ENCODE peak calls at places on chromosomes 3 and 15, in four cellular contexts. K is right cardiac atrium, L is Peyer's patch, Q is PC-9. I is an unnamed sample.
A peak's percentile ranks its signal among the peaks of the same experiment; 100 is the strongest.

GRCh38 chr3:10119376-10119775 is 3.9 kb downstream of the BRK1 start:
- DNase-seq in K (no peak), L (no peak), Q (no peak), I (no peak)

GRCh38 chr3:126181398-126181725 is 976 bp upstream of the ALDH1L1 start:
- DNase-seq in K (no peak), L (no peak), Q (peak; percentile 59), I (no peak)

GRCh38 chr15:73515520-73515919 is 72.6 kb downstream of the REC114 start:
- DNase-seq in K (no peak), L (no peak), Q (no peak), I (no peak)

GRCh38 chr15:67825880-67826716 is 789 bp downstream of the SKOR1 start:
- DNase-seq in K (peak; percentile 33), L (no peak), Q (no peak), I (no peak)

GRCh38 chr15:58574612-58575011 is 142.8 kb downstream of the LIPC start:
- DNase-seq in K (no peak), L (peak; percentile 70), Q (peak; percentile 44), I (no peak)

GRCh38 chr15:75666823-75667501 is 19.2 kb downstream of the SNX33 start:
- DNase-seq in K (peak; percentile 83), L (peak; percentile 73), Q (peak; percentile 98), I (peak; percentile 99)

GRCh38 chr15:63389902-63390301 is 8.3 kb upstream of the CA12 start:
- DNase-seq in K (peak; percentile 73), L (peak; percentile 94), Q (peak; percentile 72), I (no peak)

GRCh38 chr3:10551821-10552630 is 46.6 kb upstream of the ATP2B2 start:
- DNase-seq in K (peak; percentile 75), L (peak; percentile 51), Q (no peak), I (no peak)

GRCh38 chr3:106817706-106818105 is 559.5 kb upstream of the CCDC54 start:
- DNase-seq in K (no peak), L (no peak), Q (no peak), I (no peak)

DNA sequence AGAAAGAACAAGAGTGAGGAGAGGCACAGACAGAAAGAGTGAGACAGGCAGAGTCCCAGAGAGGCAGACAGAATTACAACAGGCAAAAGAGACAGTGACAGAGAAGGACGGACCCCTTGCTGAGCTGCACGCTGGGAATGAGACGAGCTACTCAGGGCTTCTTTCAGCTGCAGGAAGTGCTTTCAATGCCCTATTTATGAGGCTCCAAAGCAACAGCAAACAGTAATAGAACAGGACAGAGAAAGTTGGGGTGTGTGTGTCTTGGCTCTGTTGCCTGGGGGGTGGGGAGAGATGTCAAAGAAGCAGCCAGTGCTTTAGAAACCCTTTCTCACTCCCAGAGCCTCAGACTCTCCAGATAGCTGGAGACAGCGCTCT is 502 bp upstream of the TIMP4 start:
- DNase-seq in K (no peak), L (no peak), Q (no peak), I (no peak)
- H3K27ac ChIP-seq in K (peak overlapping the region; percentile 79), L (peak overlapping the region; percentile 46), Q (peak overlapping the region; percentile 84), I (no peak overlapping the region)

GRCh38 chr3:129689036-129689435 is 82.6 kb upstream of the PLXND1 start:
- DNase-seq in K (no peak), L (no peak), Q (no peak), I (no peak)

GRCh38 chr3:129690406-129690805 is 83.9 kb upstream of the PLXND1 start:
- DNase-seq in K (no peak), L (peak; percentile 51), Q (peak; percentile 59), I (peak; percentile 18)

GRCh38 chr3:129686941-129687340 is 80.5 kb upstream of the PLXND1 start:
- DNase-seq in K (no peak), L (no peak), Q (peak; percentile 71), I (no peak)

GRCh38 chr3:129688310-129688895 is 81.9 kb upstream of the PLXND1 start:
- DNase-seq in K (peak; percentile 95), L (peak; percentile 58), Q (no peak), I (no peak)

GRCh38 chr3:129687586-129688125 is 81.2 kb upstream of the PLXND1 start:
- DNase-seq in K (no peak), L (no peak), Q (no peak), I (no peak)
- H3K27ac ChIP-seq in K (peak overlapping the region; percentile 98), L (no peak overlapping the region), Q (peak overlapping the region; percentile 72), I (no peak overlapping the region)

GRCh38 chr3:193396451-193397244 is 18.1 kb upstream of the ATP13A5 start:
- DNase-seq in K (no peak), L (no peak), Q (no peak), I (no peak)

GRCh38 chr3:193403307-193403706 is 24.8 kb upstream of the ATP13A5 start:
- DNase-seq in K (no peak), L (no peak), Q (no peak), I (no peak)

GRCh38 chr3:193400304-193400703 is 21.8 kb upstream of the ATP13A5 start:
- DNase-seq in K (no peak), L (no peak), Q (no peak), I (no peak)
- H3K27ac ChIP-seq in K (no peak overlapping the region), L (no peak overlapping the region), Q (no peak overlapping the region), I (no peak overlapping the region)

GRCh38 chr3:57152150-57152549 is 13.0 kb downstream of the IL17RD start:
- DNase-seq in K (peak; percentile 75), L (no peak), Q (no peak), I (no peak)
- H3K27ac ChIP-seq in K (no peak overlapping the region), L (no peak overlapping the region), Q (no peak overlapping the region), I (no peak overlapping the region)

GRCh38 chr3:24100694-24101402 is 155.8 kb downstream of the NR1D2 start:
- DNase-seq in K (peak; percentile 54), L (no peak), Q (no peak), I (no peak)

GRCh38 chr3:24101676-24102168 is 156.6 kb downstream of the NR1D2 start:
- DNase-seq in K (no peak), L (no peak), Q (no peak), I (no peak)

GRCh38 chr3:24096271-24096670 is 151.2 kb downstream of the NR1D2 start:
- DNase-seq in K (no peak), L (no peak), Q (no peak), I (no peak)

GRCh38 chr3:24096695-24097290 is 151.7 kb downstream of the NR1D2 start:
- DNase-seq in K (no peak), L (no peak), Q (no peak), I (no peak)
- H3K27ac ChIP-seq in K (no peak overlapping the region), L (no peak overlapping the region), Q (no peak overlapping the region), I (no peak overlapping the region)

DNA sequence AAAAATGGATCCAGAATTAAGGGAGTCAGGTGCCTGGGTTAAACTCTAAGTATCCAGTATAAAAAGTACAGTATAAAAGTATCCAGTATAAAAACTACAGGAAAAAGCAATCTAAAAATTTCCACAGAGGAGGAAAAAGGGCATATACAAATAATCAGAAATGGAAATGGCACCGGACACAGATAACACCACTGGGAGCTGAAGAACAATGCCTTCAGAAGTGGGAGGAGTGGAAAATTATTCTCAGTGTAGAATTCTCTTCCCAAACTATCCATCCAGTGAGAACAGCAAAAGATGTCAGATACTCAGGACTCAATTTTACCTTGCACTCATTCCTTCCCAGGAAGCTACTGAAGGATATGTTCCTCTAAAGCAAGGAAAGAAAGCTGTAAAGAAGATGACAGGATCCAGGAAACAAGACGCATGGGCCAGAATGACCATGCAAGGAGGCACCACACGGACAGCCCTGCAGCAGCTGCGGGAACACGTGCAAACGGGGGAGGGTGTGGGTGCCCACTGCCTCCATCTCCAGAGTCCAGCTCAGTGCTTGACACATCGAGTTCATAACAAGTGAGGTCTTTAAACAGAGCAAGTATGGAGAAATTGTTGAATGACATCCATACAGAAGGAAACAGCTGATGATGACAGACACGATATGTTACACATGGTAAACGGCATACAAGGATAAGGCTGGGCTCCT is 68.5 kb downstream of the CHSY1 start:
- DNase-seq in K (no peak), L (no peak), Q (no peak), I (no peak)
- H3K27ac ChIP-seq in K (peak overlapping the region; percentile 2), L (no peak overlapping the region), Q (no peak overlapping the region), I (no peak overlapping the region)

GRCh38 chr3:182621435-182622240 is 171.7 kb upstream of the ATP11B start:
- DNase-seq in K (no peak), L (no peak), Q (no peak), I (no peak)
- H3K27ac ChIP-seq in K (no peak overlapping the region), L (no peak overlapping the region), Q (no peak overlapping the region), I (no peak overlapping the region)

GRCh38 chr3:27610800-27611199 is 111.3 kb downstream of the EOMES start:
- DNase-seq in K (no peak), L (no peak), Q (no peak), I (no peak)

GRCh38 chr3:27607370-27607769 is 114.8 kb downstream of the EOMES start:
- DNase-seq in K (no peak), L (no peak), Q (no peak), I (no peak)

GRCh38 chr3:27606537-27606936 is 115.6 kb downstream of the EOMES start:
- DNase-seq in K (no peak), L (no peak), Q (no peak), I (no peak)
- H3K27ac ChIP-seq in K (no peak overlapping the region), L (no peak overlapping the region), Q (no peak overlapping the region), I (peak overlapping the region; percentile 61)

GRCh38 chr3:123124936-123125335 is 58.1 kb downstream of the PDIA5 start:
- DNase-seq in K (no peak), L (no peak), Q (no peak), I (no peak)

GRCh38 chr3:123119802-123120201 is 53.0 kb downstream of the PDIA5 start:
- DNase-seq in K (no peak), L (no peak), Q (no peak), I (no peak)

GRCh38 chr3:123123716-123124616 is 57.1 kb downstream of the PDIA5 start:
- DNase-seq in K (no peak), L (no peak), Q (no peak), I (no peak)

GRCh38 chr3:123120546-123120945 is 53.7 kb downstream of the PDIA5 start:
- DNase-seq in K (no peak), L (no peak), Q (no peak), I (no peak)

GRCh38 chr3:123122525-123123315 is 55.9 kb downstream of the PDIA5 start:
- DNase-seq in K (no peak), L (no peak), Q (no peak), I (no peak)
- H3K27ac ChIP-seq in K (no peak overlapping the region), L (no peak overlapping the region), Q (no peak overlapping the region), I (peak overlapping the region; percentile 64)

GRCh38 chr3:119660474-119661150 is at the start of gene POPDC2:
- DNase-seq in K (peak; percentile 69), L (no peak), Q (no peak), I (no peak)
- H3K27ac ChIP-seq in K (peak within 1 kb of the TSS; percentile 97), L (no peak within 1 kb of the TSS), Q (no peak within 1 kb of the TSS), I (no peak within 1 kb of the TSS)